ENCODE peak calls at places on chromosomes 2 and 18, in six cellular contexts. J, M, C, L, D and A are unnamed samples.

GRCh38 chr2:12554235-12555011 is 162.3 kb upstream of the TRIB2 start:
- DNase-seq in M (no peak), J (no peak), L (no peak), D (no peak), C (peak), A (peak)

GRCh38 chr2:31251018-31251417 is 17.1 kb downstream of the EHD3 start:
- DNase-seq in D (no peak), L (no peak), M (no peak), J (no peak), C (no peak), A (no peak)

GRCh38 chr2:176079851-176080539 is 3.8 kb downstream of the EVX2 start:
- DNase-seq in C (no peak), M (peak), D (no peak), L (peak), J (peak), A (no peak)

GRCh38 chr2:43269706-43270105 is 43.3 kb upstream of the ZFP36L2 start:
- DNase-seq in M (peak), D (no peak), L (no peak), C (peak), J (no peak), A (no peak)

GRCh38 chr2:65382776-65383357 is 49.5 kb downstream of the SPRED2 start:
- DNase-seq in D (no peak), C (peak), M (peak), J (no peak), L (peak), A (no peak)

GRCh38 chr18:28582724-28583123 is 405.8 kb upstream of the CDH2 start:
- DNase-seq in L (no peak), C (no peak), D (no peak), J (no peak), M (no peak), A (no peak)

GRCh38 chr18:23735021-23735464 is 45.8 kb downstream of the LAMA3 start:
- DNase-seq in M (no peak), C (peak), J (no peak), L (no peak), D (no peak), A (no peak)

GRCh38 chr2:112706170-112706664 is 14.6 kb upstream of the NT5DC4 start:
- DNase-seq in J (peak), L (no peak), M (peak), D (no peak), C (peak), A (no peak)

GRCh38 chr2:190382851-190383250 is 25.3 kb upstream of the MFSD6 start:
- DNase-seq in M (peak), C (peak), L (no peak), D (no peak), J (peak), A (no peak)

GRCh38 chr18:12093520-12094257 is at the start of gene ANKRD62:
- DNase-seq in L (peak), C (no peak), J (peak), M (no peak), D (no peak), A (no peak)

GRCh38 chr2:223668302-223668998 is 66.3 kb upstream of the SCG2 start:
- DNase-seq in D (no peak), C (peak), L (no peak), M (peak), J (no peak), A (no peak)

GRCh38 chr2:99573624-99574251 is 83.9 kb upstream of the REV1 start:
- DNase-seq in C (no peak), J (no peak), M (no peak), D (no peak), L (no peak), A (no peak)

GRCh38 chr18:35028556-35028955 is 12.7 kb upstream of the MAPRE2 start:
- DNase-seq in J (no peak), M (no peak), C (no peak), D (no peak), L (no peak), A (no peak)

GRCh38 chr2:102107741-102108070 is 34.8 kb upstream of the IL1R1 start:
- DNase-seq in L (no peak), C (no peak), D (no peak), M (peak), J (no peak), A (no peak)

GRCh38 chr18:45764000-45764686 is 40.2 kb downstream of the SLC14A1 start:
- DNase-seq in J (no peak), C (no peak), L (no peak), M (peak), D (no peak), A (no peak)

GRCh38 chr18:23138470-23138869 is 3.2 kb downstream of the CABLES1 start:
- DNase-seq in J (no peak), M (no peak), L (no peak), C (no peak), D (no peak), A (no peak)

GRCh38 chr2:190812506-190813294 is 67.9 kb upstream of the GLS start:
- DNase-seq in J (no peak), M (peak), L (no peak), C (peak), D (no peak), A (no peak)

GRCh38 chr2:76427447-76427846 is 716.7 kb upstream of the GCFC2 start:
- DNase-seq in J (no peak), L (no peak), M (no peak), C (peak), D (no peak), A (no peak)

GRCh38 chr2:83081835-83082522 is 1377.1 kb downstream of the SUCLG1 start:
- DNase-seq in L (no peak), D (no peak), J (no peak), M (peak), C (peak), A (no peak)

GRCh38 chr18:5197461-5197860 is 404 bp upstream of the AKAIN1 start:
- DNase-seq in J (peak), M (no peak), D (no peak), L (peak), C (no peak), A (no peak)

GRCh38 chr18:80210312-80211083 is 36.8 kb downstream of the PARD6G start:
- DNase-seq in J (peak), L (no peak), D (no peak), C (peak), M (peak), A (no peak)

GRCh38 chr2:9497017-9497416 is 22.7 kb downstream of the IAH1 start:
- DNase-seq in M (no peak), L (no peak), C (no peak), D (no peak), J (no peak), A (no peak)

GRCh38 chr2:121387591-121388325 is 102.8 kb upstream of the TFCP2L1 start:
- DNase-seq in D (no peak), J (no peak), M (peak), L (no peak), C (no peak), A (no peak)

GRCh38 chr2:162710282-162710891 is 128.2 kb downstream of the KCNH7 start:
- DNase-seq in C (peak), J (no peak), L (no peak), D (no peak), M (no peak), A (no peak)

GRCh38 chr2:68730828-68731227 is 3.8 kb upstream of the ARHGAP25 start:
- DNase-seq in L (no peak), D (no peak), M (peak), C (peak), J (no peak), A (no peak)

GRCh38 chr2:929965-930364 is 20.7 kb upstream of the SNTG2 start:
- DNase-seq in D (no peak), J (no peak), L (no peak), M (no peak), C (no peak), A (no peak)

GRCh38 chr2:128421861-128422311 is 103.2 kb upstream of the HS6ST1 start:
- DNase-seq in D (no peak), L (peak), M (no peak), C (no peak), J (no peak), A (no peak)

GRCh38 chr18:22683196-22683676 is 249.9 kb upstream of the RBBP8 start:
- DNase-seq in C (no peak), M (peak), D (no peak), J (no peak), L (no peak), A (no peak)

GRCh38 chr2:7835693-7836680 is 845.9 kb upstream of the ID2 start:
- DNase-seq in L (no peak), M (no peak), J (no peak), D (no peak), C (no peak), A (no peak)

GRCh38 chr2:221610675-221611074 is 38.6 kb upstream of the EPHA4 start:
- DNase-seq in D (no peak), L (no peak), C (no peak), M (no peak), J (no peak), A (no peak)

GRCh38 chr2:222912117-222912516 is 51.3 kb downstream of the ACSL3 start:
- DNase-seq in J (peak), C (peak), L (no peak), M (peak), D (no peak), A (no peak)

GRCh38 chr18:22606563-22607283 is 189.0 kb upstream of the CTAGE1 start:
- DNase-seq in M (peak), D (no peak), C (peak), L (no peak), J (peak), A (no peak)

GRCh38 chr18:48929951-48930713 is 20.6 kb downstream of the SMAD7 start:
- DNase-seq in D (no peak), J (peak), L (no peak), M (peak), C (peak), A (no peak)
- H3K18ac ChIP-seq in D (peak), J (peak), L (peak), M (peak), C (peak), A (peak)

DNA sequence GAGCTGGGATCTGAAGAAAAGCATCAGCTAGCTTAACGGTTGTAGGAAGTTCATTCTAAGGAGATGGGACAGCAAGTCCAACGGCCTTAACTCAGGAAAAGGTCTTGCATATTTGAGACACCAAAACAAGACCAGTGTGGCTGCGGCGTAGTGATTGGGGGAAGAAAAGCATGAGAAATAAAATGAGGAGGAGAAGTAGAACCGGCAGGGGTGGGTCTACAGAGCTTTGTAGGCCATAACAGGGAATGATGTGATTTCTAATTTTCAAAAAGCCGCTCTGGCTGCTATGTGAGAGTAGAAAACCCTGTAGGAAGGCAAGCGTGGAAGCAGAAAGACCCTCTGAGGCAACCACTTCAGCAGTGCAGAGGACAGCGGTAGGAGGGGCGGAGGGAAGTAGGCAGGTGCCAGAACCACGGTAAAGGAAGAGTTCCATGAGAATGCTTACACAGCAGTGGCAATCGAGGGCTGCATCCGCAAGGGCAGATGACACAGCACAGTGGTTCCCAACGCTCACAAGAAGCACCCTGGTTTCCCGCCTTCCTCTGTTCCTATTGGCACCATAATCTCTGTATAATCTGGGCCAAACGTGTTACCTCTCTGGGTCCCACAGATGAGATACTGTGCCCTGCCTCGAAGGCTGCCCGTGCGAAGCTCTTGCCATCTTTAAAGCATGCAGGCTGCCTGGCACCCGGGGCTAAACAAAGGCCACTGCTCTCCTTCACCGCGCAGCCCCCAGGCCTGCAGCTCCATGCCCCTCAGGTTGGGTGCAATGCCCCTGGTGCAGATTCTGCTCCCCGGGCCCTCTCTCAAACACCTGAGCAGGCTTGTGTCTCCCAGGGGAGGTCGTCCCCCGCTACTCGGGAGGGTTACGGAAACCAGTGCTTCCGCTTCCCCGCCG is 791 bp downstream of the ANKRD39 start:
- DNase-seq in L (peak), D (no peak), M (no peak), J (peak), C (peak), A (no peak)
- H3K18ac ChIP-seq in L (no peak), D (peak), M (no peak), J (no peak), C (peak), A (peak)

GRCh38 chr18:54357082-54357659 is 487 bp downstream of the STARD6 start:
- DNase-seq in L (no peak), M (peak), J (no peak), D (no peak), C (no peak), A (no peak)
- H3K18ac ChIP-seq in L (peak), M (no peak), J (peak), D (peak), C (peak), A (peak)

GRCh38 chr2:237863102-237863511 is 3.7 kb downstream of the RAMP1 start:
- DNase-seq in L (no peak), J (no peak), M (no peak), D (no peak), C (no peak), A (no peak)
- H3K18ac ChIP-seq in L (no peak), J (no peak), M (no peak), D (no peak), C (no peak), A (no peak)

GRCh38 chr2:46296840-46297545 is at the start of gene EPAS1:
- DNase-seq in D (peak), M (peak), L (peak), C (peak), J (peak), A (peak)
- H3K18ac ChIP-seq in D (peak), M (peak), L (no peak), C (peak), J (peak), A (peak)

GRCh38 chr2:105428387-105429018 is 29.7 kb upstream of the FHL2 start:
- DNase-seq in M (no peak), J (no peak), C (no peak), D (no peak), L (no peak), A (no peak)
- H3K18ac ChIP-seq in M (no peak), J (no peak), C (peak), D (peak), L (no peak), A (peak)